ENCODE peak calls at places on chromosomes 13 and 19, in seven cellular contexts. D, H, Y, E, U, M and O are unnamed samples. For H3K27me3 and H3K36me3, the result is how much of the 10 kb centered on the place peaks cover.

GRCh38 chr13:30009411-30009810 is 159.0 kb upstream of the UBL3 start:
- DNase-seq in D (no peak), H (no peak), Y (no peak), E (no peak), U (no peak), M (no peak), O (no peak)

GRCh38 chr13:109785141-109785891 is 1.1 kb downstream of the IRS2 start:
- DNase-seq in D (no peak), H (peak), Y (peak), E (peak), U (peak), M (peak), O (peak)

GRCh38 chr13:67775359-67775758 is 545.2 kb upstream of the PCDH9 start:
- DNase-seq in D (no peak), H (no peak), Y (no peak), E (no peak), U (no peak), M (no peak), O (no peak)

GRCh38 chr19:14347999-14348889 is 33.0 kb upstream of the ADGRE5 start:
- DNase-seq in D (peak), H (peak), Y (peak), E (no peak), U (peak), M (peak), O (peak)

GRCh38 chr19:2602391-2603181 is 99.9 kb downstream of the GNG7 start:
- DNase-seq in D (no peak), H (peak), Y (peak), E (peak), U (no peak), M (peak), O (peak)

GRCh38 chr13:38635030-38635429 is 51.8 kb upstream of the FREM2 start:
- DNase-seq in D (no peak), H (peak), Y (no peak), E (no peak), U (no peak), M (no peak), O (peak)

GRCh38 chr19:15466851-15467733 is 2.7 kb upstream of the RASAL3 start:
- DNase-seq in D (no peak), H (no peak), Y (no peak), E (peak), U (peak), M (no peak), O (no peak)

GRCh38 chr13:25902946-25903345 is 148.9 kb downstream of the SHISA2 start:
- DNase-seq in D (no peak), H (no peak), Y (no peak), E (no peak), U (no peak), M (no peak), O (no peak)

GRCh38 chr13:80400834-80401450 is 60.0 kb upstream of the SPRY2 start:
- DNase-seq in D (no peak), H (no peak), Y (no peak), E (no peak), U (no peak), M (no peak), O (no peak)

GRCh38 chr13:100156786-100157185 is 67.9 kb downstream of the PCCA start:
- DNase-seq in D (no peak), H (no peak), Y (no peak), E (no peak), U (no peak), M (no peak), O (no peak)

GRCh38 chr13:95239293-95239692 is 62.0 kb downstream of the ABCC4 start:
- DNase-seq in D (no peak), H (no peak), Y (peak), E (peak), U (no peak), M (no peak), O (no peak)

GRCh38 chr13:108609353-108609752 is 20.1 kb upstream of the MYO16 start:
- DNase-seq in D (no peak), H (peak), Y (peak), E (peak), U (no peak), M (no peak), O (peak)

GRCh38 chr13:76019421-76020044 is 383.4 kb downstream of the LMO7 start:
- DNase-seq in D (no peak), H (peak), Y (no peak), E (no peak), U (no peak), M (no peak), O (peak)

GRCh38 chr13:72185756-72186155 is 318.8 kb upstream of the DACH1 start:
- DNase-seq in D (no peak), H (no peak), Y (no peak), E (no peak), U (no peak), M (no peak), O (no peak)

GRCh38 chr13:25084101-25084500 is 11.8 kb upstream of the PABPC3 start:
- DNase-seq in D (no peak), H (no peak), Y (no peak), E (no peak), U (no peak), M (no peak), O (no peak)

GRCh38 chr13:22461854-22462565 is 718.8 kb upstream of the SGCG start:
- DNase-seq in D (no peak), H (no peak), Y (peak), E (no peak), U (no peak), M (no peak), O (no peak)

DNA sequence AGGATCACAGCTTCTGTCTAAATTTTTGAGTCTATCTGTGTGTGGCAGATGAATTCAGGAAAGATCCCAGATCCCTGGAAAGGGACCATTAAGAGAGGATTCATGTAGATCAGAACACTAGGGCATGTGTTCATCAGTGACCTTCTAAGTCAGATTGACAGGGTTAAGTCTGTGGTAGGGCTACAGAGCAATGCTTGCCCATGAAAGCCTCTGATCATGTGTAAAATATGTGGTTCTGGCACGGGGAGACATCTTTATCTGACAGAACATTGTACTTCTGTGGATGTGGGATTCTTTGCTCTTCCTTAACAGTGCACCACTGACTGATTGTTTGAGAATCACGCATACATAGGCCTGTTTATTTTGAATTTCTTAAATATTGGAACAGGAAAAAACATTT is 42.9 kb downstream of the ZNF506 start:
- DNase-seq in D (no peak), H (no peak), Y (no peak), E (no peak), U (no peak), M (no peak), O (no peak)
- H3K4me3 ChIP-seq in D (no peak), H (no peak), Y (no peak), E (no peak), U (no peak), M (no peak), O (no peak)

GRCh38 chr19:48757741-48758144 is 2.4 kb downstream of the FGF21 start:
- DNase-seq in D (no peak), H (no peak), Y (no peak), E (no peak), U (no peak), M (no peak), O (peak)
- H3K27me3 ChIP-seq in D (under half), H (under half), Y (under half), E (under half), U (under half), M (under half), O (under half)

GRCh38 chr19:1587872-1588271 is 4.8 kb downstream of the MBD3 start:
- DNase-seq in D (no peak), H (no peak), Y (no peak), E (no peak), U (no peak), M (no peak), O (no peak)
- H3K36me3 ChIP-seq in D (under half), H (under half), Y (under half), E (under half), U (under half), M (under half), O (under half)

GRCh38 chr13:31846182-31846938 is 107.0 kb downstream of the RXFP2 start:
- DNase-seq in D (peak), H (peak), Y (peak), E (peak), U (peak), M (peak), O (peak)
- H3K4me3 ChIP-seq in D (peak), H (peak), Y (peak), E (peak), U (no peak), M (peak), O (peak)

GRCh38 chr19:51626675-51627074 is 3.5 kb downstream of the SIGLEC5 start:
- DNase-seq in D (no peak), H (no peak), Y (no peak), E (no peak), U (no peak), M (no peak), O (no peak)
- H3K27me3 ChIP-seq in D (under half), H (under half), Y (under half), E (under half), U (under half), M (under half), O (under half)

GRCh38 chr19:6707011-6707657 is 13.3 kb downstream of the C3 start:
- DNase-seq in D (no peak), H (no peak), Y (no peak), E (no peak), U (no peak), M (no peak), O (peak)

GRCh38 chr19:6708346-6708745 is 12.1 kb downstream of the C3 start:
- DNase-seq in D (no peak), H (no peak), Y (no peak), E (no peak), U (no peak), M (no peak), O (no peak)

GRCh38 chr19:6706633-6706958 is 13.9 kb downstream of the C3 start:
- DNase-seq in D (no peak), H (no peak), Y (no peak), E (no peak), U (no peak), M (no peak), O (no peak)

GRCh38 chr19:6707658-6708018 is 12.8 kb downstream of the C3 start:
- DNase-seq in D (no peak), H (no peak), Y (no peak), E (no peak), U (no peak), M (no peak), O (peak)

DNA sequence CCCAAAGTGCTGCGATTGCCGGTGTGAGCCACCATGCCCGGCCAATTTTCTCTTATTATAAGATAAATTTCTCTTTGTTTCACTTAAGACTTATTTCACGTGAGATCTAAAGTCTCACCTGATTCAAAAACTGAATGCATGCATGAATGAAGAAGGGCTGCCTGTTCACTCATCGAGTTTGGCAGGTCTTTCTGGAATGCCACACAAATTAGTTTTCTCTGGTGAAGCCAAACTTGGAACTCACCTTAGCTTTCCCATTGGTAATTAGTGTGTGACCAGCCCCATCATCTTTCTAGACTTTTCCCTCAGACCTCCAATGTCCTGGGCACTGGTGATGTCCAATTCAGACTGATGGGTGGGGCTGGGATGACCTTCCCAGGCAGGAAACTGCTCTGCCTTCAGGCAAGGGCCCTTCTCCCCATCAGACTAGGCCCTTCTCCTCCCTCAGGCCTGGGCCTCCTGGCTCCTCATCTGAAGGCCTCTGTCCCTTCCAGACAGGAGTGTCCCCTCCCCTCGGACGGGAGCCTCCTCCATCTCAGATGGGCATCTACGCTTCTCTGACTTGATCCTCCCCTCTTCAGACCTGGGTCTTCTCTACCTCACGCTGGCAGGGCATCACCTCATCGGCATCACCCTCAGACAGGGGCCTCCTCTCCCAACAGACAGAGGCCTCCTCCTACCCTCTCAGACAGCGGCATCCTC is 14.4 kb downstream of the C3 start:
- DNase-seq in D (no peak), H (no peak), Y (no peak), E (no peak), U (no peak), M (no peak), O (no peak)
- H3K36me3 ChIP-seq in D (under half), H (under half), Y (under half), E (under half), U (under half), M (under half), O (under half)

GRCh38 chr13:46170687-46171086 is 11.3 kb downstream of the LCP1 start:
- DNase-seq in D (no peak), H (no peak), Y (peak), E (no peak), U (peak), M (no peak), O (peak)

GRCh38 chr13:46166947-46167610 is 14.9 kb downstream of the LCP1 start:
- DNase-seq in D (no peak), H (no peak), Y (no peak), E (no peak), U (no peak), M (no peak), O (peak)

GRCh38 chr13:46170268-46170667 is 11.7 kb downstream of the LCP1 start:
- DNase-seq in D (no peak), H (no peak), Y (no peak), E (no peak), U (no peak), M (no peak), O (peak)

GRCh38 chr13:46168341-46168740 is 13.6 kb downstream of the LCP1 start:
- DNase-seq in D (peak), H (no peak), Y (no peak), E (no peak), U (peak), M (no peak), O (no peak)

GRCh38 chr13:46168818-46169217 is 13.2 kb downstream of the LCP1 start:
- DNase-seq in D (no peak), H (no peak), Y (no peak), E (no peak), U (no peak), M (no peak), O (no peak)
- H3K4me3 ChIP-seq in D (no peak), H (no peak), Y (no peak), E (no peak), U (peak), M (no peak), O (no peak)

DNA sequence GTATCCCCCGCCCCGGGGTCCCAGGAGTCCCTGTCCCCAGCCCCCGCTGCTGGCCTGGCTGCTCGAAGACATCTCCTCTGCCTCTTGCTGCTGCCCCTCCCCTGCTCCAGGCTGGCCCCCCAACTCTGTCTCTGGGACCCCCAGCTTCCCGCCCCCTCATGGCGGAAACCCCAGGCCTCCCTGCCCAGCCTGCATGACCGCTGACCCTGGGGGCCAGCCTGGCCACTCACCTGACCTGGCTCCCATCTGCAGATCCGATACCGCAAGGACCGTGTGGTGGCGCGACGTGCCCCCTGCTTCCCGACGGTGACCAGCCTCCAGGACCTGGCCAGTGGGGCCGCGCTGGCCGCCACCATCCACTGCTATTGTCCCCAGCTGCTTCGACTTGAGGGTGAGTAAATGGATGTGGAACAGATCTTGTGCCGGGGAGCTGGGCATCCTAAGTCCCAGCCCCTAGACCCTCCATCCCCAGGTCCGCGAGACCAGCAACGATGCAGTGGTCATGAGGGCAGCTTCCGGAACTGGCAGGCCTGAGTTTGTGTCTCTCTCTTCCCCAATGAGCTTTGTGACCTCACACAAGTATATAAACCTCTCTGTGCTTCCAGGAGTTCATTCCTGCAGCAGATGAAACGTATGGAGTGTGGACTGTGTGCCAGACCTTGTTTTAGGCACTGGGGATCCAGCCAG is 12.4 kb downstream of the CAMSAP3 start:
- DNase-seq in D (no peak), H (no peak), Y (no peak), E (no peak), U (no peak), M (no peak), O (no peak)
- H3K27me3 ChIP-seq in D (under half), H (under half), Y (under half), E (under half), U (under half), M (under half), O (under half)

GRCh38 chr13:98419786-98420559 is 156.9 kb downstream of the STK24 start:
- DNase-seq in D (peak), H (no peak), Y (no peak), E (no peak), U (no peak), M (no peak), O (no peak)

GRCh38 chr13:98422046-98422445 is 154.9 kb downstream of the STK24 start:
- DNase-seq in D (peak), H (no peak), Y (no peak), E (no peak), U (no peak), M (no peak), O (no peak)

GRCh38 chr13:98423417-98423816 is 153.5 kb downstream of the STK24 start:
- DNase-seq in D (peak), H (no peak), Y (no peak), E (no peak), U (no peak), M (no peak), O (no peak)

GRCh38 chr13:98416408-98416807 is 160.5 kb downstream of the STK24 start:
- DNase-seq in D (peak), H (no peak), Y (no peak), E (no peak), U (no peak), M (peak), O (no peak)

GRCh38 chr13:98420560-98421175 is 156.2 kb downstream of the STK24 start:
- DNase-seq in D (peak), H (no peak), Y (no peak), E (no peak), U (no peak), M (no peak), O (no peak)
- H3K36me3 ChIP-seq in D (under half), H (under half), Y (under half), E (half or more), U (under half), M (under half), O (under half)

GRCh38 chr19:33062902-33063301 is 1.8 kb downstream of the RHPN2 start:
- DNase-seq in D (no peak), H (no peak), Y (no peak), E (no peak), U (no peak), M (no peak), O (peak)
- H3K4me3 ChIP-seq in D (no peak), H (peak), Y (no peak), E (no peak), U (no peak), M (no peak), O (no peak)